ENCODE peak calls at places on chromosomes 16 and 17, in six cellular contexts. I is cardiac muscle cell, X is astrocyte, W is cardiac fibroblast, S is GM10248, N is osteoblast. K is an unnamed sample.

GRCh38 chr16:5056347-5056746 is 9.4 kb downstream of the C16orf89 start:
- DNase-seq in I (peak), W (no peak), X (no peak), N (peak), S (peak), K (peak)

GRCh38 chr17:79117905-79118487 is 43.4 kb downstream of the ENGASE start:
- DNase-seq in X (no peak), I (no peak), N (no peak), S (no peak), W (no peak), K (no peak)

GRCh38 chr16:66959645-66960177 is 1.4 kb upstream of the CES3 start:
- DNase-seq in N (no peak), S (no peak), W (no peak), I (no peak), X (no peak), K (no peak)

GRCh38 chr17:20063665-20064648 is 54.8 kb downstream of the SPECC1 start:
- DNase-seq in I (peak), N (peak), S (peak), W (peak), X (peak), K (no peak)

GRCh38 chr16:86261379-86261778 is 248.9 kb upstream of the FOXF1 start:
- DNase-seq in N (no peak), X (no peak), S (no peak), W (peak), I (peak), K (no peak)

GRCh38 chr16:57489229-57489628 is 2.9 kb upstream of the DOK4 start:
- DNase-seq in W (no peak), I (no peak), X (no peak), N (no peak), S (no peak), K (no peak)

GRCh38 chr16:57318240-57318970 is 33.9 kb upstream of the PLLP start:
- DNase-seq in S (no peak), N (peak), W (peak), X (no peak), I (no peak), K (no peak)

GRCh38 chr17:17467720-17468119 is 9.1 kb upstream of the MED9 start:
- DNase-seq in I (no peak), W (peak), S (no peak), N (no peak), X (no peak), K (no peak)

DNA sequence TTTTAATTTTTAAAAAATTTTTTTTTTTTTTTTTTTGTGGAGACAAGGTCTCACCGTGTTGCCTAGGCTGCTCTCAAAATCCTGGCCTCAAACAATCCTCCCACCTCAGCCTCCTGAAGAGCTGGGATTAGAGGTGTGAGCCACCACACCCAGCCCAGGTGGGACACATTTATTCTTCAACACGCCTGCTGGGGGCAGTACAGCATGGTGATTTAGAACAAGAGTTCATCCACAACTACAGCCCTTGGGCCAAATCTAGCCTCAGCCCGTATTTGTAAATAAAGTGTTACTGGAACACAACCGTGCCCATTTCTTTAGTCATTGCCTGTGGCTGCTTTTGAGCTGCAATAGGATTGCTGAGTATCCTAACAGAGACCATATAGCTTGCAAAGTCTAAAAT is 92.8 kb downstream of the KATNIP start:
- DNase-seq in N (no peak), I (peak), W (peak), X (no peak), S (no peak), K (no peak)
- TF ChIP-seq CTCF in N (peak), I (peak), W (peak), X (peak), S (peak), K (peak)

GRCh38 chr16:6331770-6332169 is 1000.9 kb upstream of the RBFOX1 start:
- DNase-seq in S (no peak), X (no peak), I (no peak), N (no peak), W (no peak), K (no peak)

GRCh38 chr16:6335072-6335471 is 997.6 kb upstream of the RBFOX1 start:
- DNase-seq in X (no peak), N (no peak), S (no peak), W (no peak), I (no peak), K (no peak)
- TF ChIP-seq CTCF in X (peak), N (peak), S (peak), W (peak), I (peak), K (peak)

GRCh38 chr16:3027983-3028715 is 4.3 kb downstream of the THOC6 start:
- DNase-seq in X (peak), I (peak), N (peak), S (peak), W (peak), K (peak)
- TF ChIP-seq CTCF in X (peak), I (peak), N (peak), S (peak), W (peak), K (peak)

DNA sequence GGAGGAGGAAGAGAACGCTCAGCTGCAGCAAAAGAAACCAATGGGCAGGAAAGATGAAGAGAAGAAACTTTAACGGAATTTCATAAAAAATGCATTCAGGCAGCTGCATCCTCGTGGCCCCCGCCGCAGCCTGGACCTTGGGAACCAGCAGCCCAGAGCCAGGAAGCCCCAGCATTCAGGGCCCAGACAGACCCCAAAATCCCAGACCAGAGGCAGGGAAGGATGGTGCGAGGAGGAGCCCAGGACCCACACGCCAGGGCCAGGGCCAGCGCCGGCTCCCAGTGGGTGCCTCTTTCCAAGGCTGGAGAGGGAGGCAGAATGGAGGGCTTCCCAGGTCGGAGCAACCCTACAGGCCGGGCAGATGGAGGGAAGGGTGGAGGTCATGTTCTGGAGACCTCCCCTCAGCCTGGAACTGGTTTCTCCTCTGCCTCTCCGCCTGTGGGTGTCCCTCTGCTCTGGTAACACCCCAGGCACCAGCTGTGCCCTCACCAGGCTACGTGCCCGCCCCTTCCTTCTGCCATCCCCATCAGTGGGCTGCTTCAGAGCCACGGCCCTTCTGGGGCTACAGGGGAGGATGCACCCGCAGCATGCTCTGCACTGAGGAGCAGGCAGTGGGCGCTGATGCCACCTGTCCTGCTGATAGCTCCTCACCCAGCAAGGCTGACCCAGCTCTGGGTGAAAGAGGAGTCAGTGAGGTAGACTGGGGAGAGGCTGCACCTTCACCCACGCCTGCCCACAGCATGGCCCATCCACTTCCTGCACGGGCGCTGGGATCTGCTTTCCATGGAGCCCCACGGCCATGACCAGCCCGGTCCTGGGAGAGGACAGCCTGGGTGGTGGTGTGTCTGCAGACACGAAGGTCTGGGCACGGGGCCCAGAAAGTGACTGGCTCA is 1.2 kb upstream of the MIF4GD start:
- DNase-seq in N (peak), I (peak), W (no peak), S (no peak), X (no peak), K (no peak)
- TF ChIP-seq CTCF in N (no peak), I (no peak), W (no peak), S (no peak), X (no peak), K (no peak)

DNA sequence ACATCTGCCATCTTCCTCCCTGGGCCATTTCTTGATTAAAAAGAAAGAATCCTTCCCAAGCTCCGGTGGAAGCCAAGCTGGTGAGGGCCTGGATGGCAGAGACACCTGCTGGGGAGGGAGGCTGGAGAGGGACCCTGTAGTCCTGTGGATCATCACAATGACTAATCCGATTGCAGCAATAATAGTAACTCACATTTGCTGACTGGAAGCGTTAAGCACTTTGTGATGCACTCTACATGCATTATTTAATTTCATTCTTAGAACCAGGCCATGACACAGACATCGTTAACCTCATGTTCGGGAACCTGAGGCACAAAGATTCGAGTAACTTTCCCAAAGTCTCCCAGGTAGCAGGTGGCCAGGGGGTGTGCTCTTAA is 13.8 kb upstream of the TBX2 start:
- DNase-seq in S (no peak), I (no peak), W (no peak), N (peak), X (no peak), K (no peak)
- TF ChIP-seq CTCF in S (no peak), I (no peak), W (no peak), N (peak), X (no peak), K (no peak)

GRCh38 chr17:42325026-42325425 is 36.7 kb downstream of the STAT5A start:
- DNase-seq in S (no peak), X (peak), N (peak), I (peak), W (peak), K (no peak)
- TF ChIP-seq CTCF in S (no peak), X (no peak), N (no peak), I (no peak), W (no peak), K (no peak)

DNA sequence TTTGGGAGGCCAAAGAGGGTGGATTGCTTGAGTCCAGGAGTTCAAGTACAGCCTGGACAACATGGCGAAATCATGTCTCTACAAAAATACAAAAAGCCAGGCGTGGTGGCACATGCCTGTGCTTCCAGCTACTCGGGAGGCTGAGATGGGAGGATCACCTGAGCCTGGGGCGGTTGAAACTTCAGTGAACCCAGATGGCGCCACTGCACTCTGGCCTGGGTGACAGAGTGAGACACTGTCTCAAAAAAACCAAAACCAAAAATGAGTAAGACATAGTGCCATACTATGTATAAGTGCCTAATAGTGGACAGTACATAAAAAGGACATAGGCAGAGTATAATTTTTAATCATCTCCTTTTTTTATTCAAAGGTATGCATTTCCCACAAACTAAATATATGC is 4.0 kb downstream of the CTC1 start:
- DNase-seq in X (no peak), W (no peak), S (no peak), I (no peak), N (no peak), K (no peak)
- TF ChIP-seq CTCF in X (no peak), W (no peak), S (no peak), I (no peak), N (no peak), K (no peak)